ENCODE peak calls at places on chromosomes 4 and X, in seven cellular contexts. U is CD4-positive, CD25-positive, alpha-beta regulatory T cell; X is mesenchymal stem cell; W is neural progenitor cell; N is coronary artery; K is OCI-LY7; M is AG04449. V is an unnamed sample.

GRCh38 chrX:39907964-39908616 is 189.7 kb downstream of the BCOR start:
- DNase-seq in U (no peak), X (peak; percentile 96), W (no peak), N (peak; percentile 87), K (no peak), M (peak; percentile 88), V (peak; percentile 84)

GRCh38 chrX:113982766-113983165 is 601.1 kb upstream of the HTR2C start:
- DNase-seq in U (no peak), X (no peak), W (no peak), N (no peak), K (no peak), M (no peak), V (no peak)

GRCh38 chr4:14178421-14178820 is 550.9 kb upstream of the BOD1L1 start:
- DNase-seq in U (no peak), X (peak; percentile 12), W (no peak), N (no peak), K (peak; percentile 41), M (no peak), V (no peak)

GRCh38 chrX:9844936-9845573 is 58.8 kb downstream of the SHROOM2 start:
- DNase-seq in U (no peak), X (peak; percentile 20), W (no peak), N (no peak), K (no peak), M (no peak), V (no peak)

GRCh38 chrX:65878456-65878855 is 161.4 kb downstream of the VSIG4 start:
- DNase-seq in U (no peak), X (no peak), W (no peak), N (no peak), K (no peak), M (no peak), V (no peak)

GRCh38 chrX:78548012-78548411 is 111.1 kb downstream of the RTL3 start:
- DNase-seq in U (no peak), X (no peak), W (no peak), N (no peak), K (no peak), M (no peak), V (no peak)

GRCh38 chrX:72479324-72480274 is 93.0 kb downstream of the HDAC8 start:
- DNase-seq in U (no peak), X (no peak), W (peak; percentile 1), N (no peak), K (no peak), M (no peak), V (no peak)

GRCh38 chr4:108049406-108049805 is 59.7 kb downstream of the HADH start:
- DNase-seq in U (peak; percentile 50), X (no peak), W (no peak), N (no peak), K (no peak), M (no peak), V (no peak)

GRCh38 chrX:17441965-17442364 is 67.0 kb downstream of the NHS start:
- DNase-seq in U (no peak), X (peak; percentile 1), W (no peak), N (no peak), K (no peak), M (no peak), V (no peak)

GRCh38 chrX:10121787-10122186 is 35.0 kb upstream of the CLCN4 start:
- DNase-seq in U (no peak), X (no peak), W (no peak), N (no peak), K (peak; percentile 88), M (no peak), V (no peak)

GRCh38 chr4:174764105-174764729 is 64.8 kb downstream of the GLRA3 start:
- DNase-seq in U (no peak), X (peak; percentile 56), W (peak; percentile 68), N (no peak), K (peak; percentile 79), M (peak; percentile 4), V (peak; percentile 16)

GRCh38 chr4:188145626-188146025 is 6.4 kb downstream of the TRIML1 start:
- DNase-seq in U (no peak), X (no peak), W (no peak), N (no peak), K (no peak), M (no peak), V (no peak)

GRCh38 chr4:110632506-110633357 is 9.9 kb upstream of the PITX2 start:
- DNase-seq in U (no peak), X (peak; percentile 44), W (peak; percentile 59), N (no peak), K (no peak), M (no peak), V (no peak)

GRCh38 chrX:48897621-48898306 is at the start of the genes PQBP1 and TIMM17B:
- DNase-seq in U (peak; percentile 90), X (peak; percentile 97), W (peak; percentile 96), N (peak; percentile 93), K (peak; percentile 96), M (peak; percentile 81), V (peak; percentile 90)

GRCh38 chrX:48897157-48897620 is 379 bp downstream of the TIMM17B start:
- DNase-seq in U (peak; percentile 55), X (peak; percentile 88), W (peak; percentile 92), N (no peak), K (peak; percentile 78), M (no peak), V (no peak)

GRCh38 chrX:48901069-48901468 is 3.3 kb downstream of the PQBP1 start:
- DNase-seq in U (no peak), X (no peak), W (no peak), N (no peak), K (no peak), M (no peak), V (no peak)

GRCh38 chrX:48896611-48897011 is 957 bp downstream of the TIMM17B start:
- DNase-seq in U (no peak), X (peak; percentile 71), W (peak; percentile 13), N (no peak), K (peak; percentile 46), M (no peak), V (no peak)

GRCh38 chrX:48899078-48899410 is 1.3 kb downstream of the PQBP1 start:
- DNase-seq in U (no peak), X (no peak), W (no peak), N (no peak), K (no peak), M (no peak), V (no peak)
- H3K4me3 ChIP-seq in U (no peak overlapping the region), X (no peak overlapping the region), W (no peak overlapping the region), N (no peak overlapping the region), K (peak overlapping the region; percentile 84), M (no peak overlapping the region), V (no peak overlapping the region)

GRCh38 chr4:163610642-163611041 is 116.2 kb downstream of the TMA16 start:
- DNase-seq in U (no peak), X (no peak), W (peak; percentile 32), N (no peak), K (no peak), M (no peak), V (no peak)

GRCh38 chr4:163612762-163613161 is 118.3 kb downstream of the TMA16 start:
- DNase-seq in U (no peak), X (no peak), W (no peak), N (no peak), K (no peak), M (no peak), V (no peak)

GRCh38 chr4:163611172-163611571 is 116.7 kb downstream of the TMA16 start:
- DNase-seq in U (no peak), X (no peak), W (no peak), N (no peak), K (peak; percentile 40), M (no peak), V (no peak)

GRCh38 chr4:163613375-163613774 is 118.9 kb downstream of the TMA16 start:
- DNase-seq in U (no peak), X (no peak), W (no peak), N (no peak), K (no peak), M (no peak), V (no peak)

DNA sequence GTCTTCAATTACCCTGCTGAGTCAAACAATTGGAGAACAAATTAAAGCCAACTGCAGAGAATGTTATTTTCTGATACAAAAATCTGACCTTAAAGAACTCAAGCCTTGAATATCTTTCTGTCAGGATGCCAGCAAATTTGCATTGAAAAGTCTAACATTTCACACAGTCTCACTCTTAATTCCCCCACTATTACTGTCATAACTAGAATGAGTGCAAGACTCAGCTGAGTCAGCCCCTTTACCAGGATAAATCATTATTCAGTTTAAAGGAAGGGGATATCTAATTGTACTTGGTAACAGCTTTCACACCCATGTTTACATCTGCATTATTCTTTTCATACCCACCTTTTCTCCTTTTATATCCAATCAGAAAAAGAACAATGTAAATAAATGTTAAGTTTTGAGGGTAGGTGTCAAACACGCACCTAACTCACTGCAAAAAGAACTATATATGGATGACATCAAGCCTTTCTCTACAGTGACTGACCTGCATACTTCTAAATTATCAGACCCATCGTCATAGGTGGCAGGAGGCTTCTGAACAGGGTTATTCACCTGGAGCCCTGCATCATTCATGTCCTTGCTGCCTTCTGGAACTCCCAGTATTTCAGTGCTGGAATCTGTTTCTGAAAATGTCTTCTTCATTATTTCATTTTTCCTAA is 117.4 kb downstream of the TMA16 start:
- DNase-seq in U (no peak), X (no peak), W (no peak), N (no peak), K (no peak), M (no peak), V (no peak)
- H3K4me3 ChIP-seq in U (no peak overlapping the region), X (no peak overlapping the region), W (no peak overlapping the region), N (peak overlapping the region; percentile 51), K (peak overlapping the region; percentile 32), M (no peak overlapping the region), V (no peak overlapping the region)

DNA sequence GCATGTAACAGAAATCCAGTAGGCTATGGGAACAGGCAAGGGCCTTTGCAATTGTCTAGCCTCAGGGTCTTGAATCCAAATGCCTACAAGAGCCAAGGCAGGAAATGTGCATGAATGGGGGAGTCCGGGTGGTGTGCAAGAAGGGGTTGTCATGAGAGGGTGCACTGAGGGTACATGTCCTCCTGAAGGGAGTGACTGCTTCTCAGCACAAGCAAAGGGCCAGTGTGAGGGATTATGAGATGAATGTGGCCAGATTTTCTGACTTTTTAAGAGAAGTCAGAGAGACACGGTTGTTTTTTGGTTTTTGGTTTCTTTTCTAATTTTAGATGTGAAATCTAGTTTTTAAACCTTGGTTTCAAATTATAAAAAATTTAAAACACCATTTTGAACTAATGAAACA is 76.5 kb upstream of the LSM6 start:
- DNase-seq in U (no peak), X (no peak), W (no peak), N (no peak), K (no peak), M (no peak), V (no peak)
- H3K4me3 ChIP-seq in U (no peak overlapping the region), X (no peak overlapping the region), W (no peak overlapping the region), N (no peak overlapping the region), K (no peak overlapping the region), M (no peak overlapping the region), V (no peak overlapping the region)

DNA sequence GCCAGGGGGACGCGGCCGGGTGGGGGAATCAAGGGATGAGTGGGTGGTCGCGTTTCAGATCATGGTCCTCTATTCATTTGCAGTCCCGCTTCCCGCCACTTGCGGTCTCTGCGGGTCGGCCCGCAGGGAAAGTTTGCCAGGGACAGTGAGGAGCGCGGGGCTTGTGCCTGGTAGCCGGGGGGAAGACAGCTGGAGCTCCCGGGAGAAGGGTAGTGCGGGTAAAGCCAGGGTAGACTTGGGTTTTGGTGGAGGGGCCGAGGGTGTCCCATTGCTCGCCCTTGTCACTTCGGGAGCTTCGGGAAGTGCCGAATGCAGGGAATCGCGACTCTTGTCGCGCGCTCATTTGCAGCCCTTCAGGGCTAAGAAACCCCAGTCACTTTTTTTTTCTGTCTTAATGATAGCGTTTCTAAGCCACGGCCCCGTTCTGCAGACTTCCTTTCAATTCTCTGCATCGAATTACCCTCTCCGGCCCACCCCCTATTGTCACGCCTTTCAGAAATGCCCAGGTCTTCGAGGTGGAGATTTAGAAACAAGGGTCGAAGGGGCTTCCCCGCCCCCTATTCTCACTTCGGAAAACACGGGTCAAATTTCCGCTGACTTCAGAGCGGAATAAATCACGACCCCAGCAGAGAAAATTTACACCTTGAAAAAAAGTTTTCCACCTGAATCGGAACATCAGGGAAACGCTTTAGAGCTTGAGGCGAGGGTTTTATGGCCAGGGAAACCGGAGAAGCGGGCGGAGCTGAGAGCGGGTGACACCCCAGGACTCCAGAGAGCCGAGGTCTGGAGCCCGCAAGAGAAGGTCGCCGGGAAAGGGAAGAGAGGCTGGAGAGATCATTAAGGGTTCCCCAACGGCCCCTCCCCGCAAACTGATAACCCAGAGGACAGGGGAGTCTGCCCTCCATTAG is 1.4 kb downstream of the SHISA3 start:
- DNase-seq in U (no peak), X (no peak), W (peak; percentile 84), N (no peak), K (no peak), M (no peak), V (no peak)
- H3K4me3 ChIP-seq in U (no peak overlapping the region), X (peak overlapping the region; percentile 83), W (peak overlapping the region; percentile 61), N (peak overlapping the region; percentile 83), K (no peak overlapping the region), M (no peak overlapping the region), V (peak overlapping the region; percentile 49)

V was measured in skeletal muscle cell.